ENCODE peak calls at places on chromosomes 2 and 18, in four cellular contexts. Y is activated CD4-positive, CD25-positive, alpha-beta regulatory T cell treated with anti-CD3 and anti-CD28 coated beads, Interleukin-2, amount 50 U/mL, for 72 hours; P is HCT116; W is midbrain. S is an unnamed sample.

GRCh38 chr2:179263460-179264237 is 983 bp downstream of the SESTD1 start:
- DNase-seq in P (no peak), Y (peak), W (peak), S (peak)

GRCh38 chr2:102735431-102736130 is 26.2 kb upstream of the TMEM182 start:
- DNase-seq in P (no peak), W (no peak), Y (no peak), S (peak)

GRCh38 chr2:147588191-147588590 is 256.6 kb upstream of the ACVR2A start:
- DNase-seq in W (no peak), P (no peak), Y (no peak), S (no peak)

GRCh38 chr2:47402555-47402804 is 476 bp upstream of the MSH2 start:
- DNase-seq in W (no peak), P (no peak), Y (no peak), S (no peak)

GRCh38 chr2:43139996-43140621 is 86.3 kb downstream of the ZFP36L2 start:
- DNase-seq in W (no peak), Y (no peak), P (no peak), S (no peak)

GRCh38 chr2:182920089-182920488 is 53.7 kb upstream of the FRZB start:
- DNase-seq in W (no peak), Y (no peak), P (no peak), S (no peak)

GRCh38 chr2:67616749-67617148 is 219.6 kb downstream of the ETAA1 start:
- DNase-seq in P (no peak), W (no peak), Y (no peak), S (no peak)

GRCh38 chr18:22663378-22663777 is 245.7 kb upstream of the CTAGE1 start:
- DNase-seq in Y (no peak), P (no peak), W (no peak), S (no peak)

GRCh38 chr2:28752608-28752984 is 966 bp downstream of the PPP1CB start:
- DNase-seq in P (no peak), Y (no peak), W (peak), S (no peak)